ENCODE peak calls at places on chromosomes 4 and X, in ten cellular contexts. U is endodermal cell, X is mammary epithelial cell, J is left ventricle myocardium inferior, P is ovary, H is tibial nerve, N is OCI-LY7, S is mesenchymal stem cell, F is thyroid gland, Z is heart left ventricle. K is an unnamed sample. For H3K4me1, the result is how much of the 10 kb centered on the place peaks cover.

GRCh38 chr4:40199999-40200880 is 3.4 kb downstream of the RHOH start:
- DNase-seq in U (no peak), X (peak), J (no peak), P (no peak), H (no peak), N (peak), S (peak), F (no peak), Z (no peak), K (peak)

GRCh38 chrX:39984191-39984956 is 113.4 kb downstream of the BCOR start:
- DNase-seq in U (no peak), X (peak), J (no peak), P (peak), H (no peak), N (no peak), S (no peak), F (no peak), Z (no peak), K (peak)

GRCh38 chrX:54208531-54208930 is 25.5 kb upstream of the FAM120C start:
- DNase-seq in U (no peak), X (peak), J (no peak), P (no peak), H (no peak), N (no peak), S (no peak), F (no peak), Z (no peak), K (peak)

GRCh38 chr4:116055857-116056827 is 942.7 kb upstream of the NDST4 start:
- DNase-seq in U (no peak), X (peak), J (no peak), P (no peak), H (no peak), N (peak), S (peak), F (no peak), Z (no peak), K (peak)

GRCh38 chrX:68183612-68184214 is 249.6 kb downstream of the OPHN1 start:
- DNase-seq in U (no peak), X (no peak), J (no peak), P (no peak), H (no peak), N (no peak), S (peak), F (no peak), Z (no peak), K (peak)

GRCh38 chr4:41375561-41375960 is 118.8 kb downstream of the UCHL1 start:
- DNase-seq in U (no peak), X (no peak), J (no peak), P (no peak), H (no peak), N (no peak), S (no peak), F (peak), Z (no peak), K (no peak)

GRCh38 chr4:160180206-160180605 is 1077.3 kb downstream of the RAPGEF2 start:
- DNase-seq in U (no peak), X (peak), J (no peak), P (no peak), H (no peak), N (no peak), S (peak), F (no peak), Z (no peak), K (peak)

GRCh38 chr4:66562276-66562806 is 892.1 kb upstream of the EPHA5 start:
- DNase-seq in U (no peak), X (peak), J (no peak), P (no peak), H (no peak), N (no peak), S (no peak), F (no peak), Z (no peak), K (peak)

GRCh38 chr4:83266689-83267088 is 17.9 kb downstream of the COQ2 start:
- DNase-seq in U (no peak), X (no peak), J (no peak), P (no peak), H (no peak), N (peak), S (no peak), F (no peak), Z (no peak), K (peak)

GRCh38 chrX:13254076-13254785 is 65.6 kb downstream of the ATXN3L start:
- DNase-seq in U (no peak), X (peak), J (no peak), P (no peak), H (no peak), N (peak), S (peak), F (peak), Z (no peak), K (peak)

GRCh38 chr4:53463340-53463739 is 85.9 kb downstream of the FIP1L1 start:
- DNase-seq in U (no peak), X (no peak), J (no peak), P (no peak), H (no peak), N (no peak), S (no peak), F (no peak), Z (no peak), K (no peak)

GRCh38 chrX:24026403-24026801 is 584 bp downstream of the KLHL15 start:
- DNase-seq in U (peak), X (no peak), J (no peak), P (no peak), H (no peak), N (peak), S (peak), F (no peak), Z (no peak), K (peak)
- H3K4me3 ChIP-seq in U (peak), X (peak), J (peak), P (peak), H (peak), N (peak), S (no peak), F (no peak), Z (peak), K (peak)

GRCh38 chr4:153576443-153576774 is 107.7 kb upstream of the TLR2 start:
- DNase-seq in U (no peak), X (no peak), J (no peak), P (no peak), H (no peak), N (no peak), S (no peak), F (no peak), Z (no peak), K (no peak)

GRCh38 chr4:153572609-153573008 is 106.4 kb downstream of the TMEM131L start:
- DNase-seq in U (no peak), X (no peak), J (no peak), P (no peak), H (no peak), N (no peak), S (no peak), F (no peak), Z (no peak), K (no peak)

GRCh38 chr4:153573221-153573620 is 107.1 kb downstream of the TMEM131L start:
- DNase-seq in U (no peak), X (no peak), J (peak), P (no peak), H (no peak), N (no peak), S (no peak), F (no peak), Z (peak), K (no peak)

GRCh38 chr4:153577053-153577452 is 107.0 kb upstream of the TLR2 start:
- DNase-seq in U (no peak), X (no peak), J (no peak), P (no peak), H (no peak), N (no peak), S (no peak), F (peak), Z (no peak), K (no peak)

DNA sequence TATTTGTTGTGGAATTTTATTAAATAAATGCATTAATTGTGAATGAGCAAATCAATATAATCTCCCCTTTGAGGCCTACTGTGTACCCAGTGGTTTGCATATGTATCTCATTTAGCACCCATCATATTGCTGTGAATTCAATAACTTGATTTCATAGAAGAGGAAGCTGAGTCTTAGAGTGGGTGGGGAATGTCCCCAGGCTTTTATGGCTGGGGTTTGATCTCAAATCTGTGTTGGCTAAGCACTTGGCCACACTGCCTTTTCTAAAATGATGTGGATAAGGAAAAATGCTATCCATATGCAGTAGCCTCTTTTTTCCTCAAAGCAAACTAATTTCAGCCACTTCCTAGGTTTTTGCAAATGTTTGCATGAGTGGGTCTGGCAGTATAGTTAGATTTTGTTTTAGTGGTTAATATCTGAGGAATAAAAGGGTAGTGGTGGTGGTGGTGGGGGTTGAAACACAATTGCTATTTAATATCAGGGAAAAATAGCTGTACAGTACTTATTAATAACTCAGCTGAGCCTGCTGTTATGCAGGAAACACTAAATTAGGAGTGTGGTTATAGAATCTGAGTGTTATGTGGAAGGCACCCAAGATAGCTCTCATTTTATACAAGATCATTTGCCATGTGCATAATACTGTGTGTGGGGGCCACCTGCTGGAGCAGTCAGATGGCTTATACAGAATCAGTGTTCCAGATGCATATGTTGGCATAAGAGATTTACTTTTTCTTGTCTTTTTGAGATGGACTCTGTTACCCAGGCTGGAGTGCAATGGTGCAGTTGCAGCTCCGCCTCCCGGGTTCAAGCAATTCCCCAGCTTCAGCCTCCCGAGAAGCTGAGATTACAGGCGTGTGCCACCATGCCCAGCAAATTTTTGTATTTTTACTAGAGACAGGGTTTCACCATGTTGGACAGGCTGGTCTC is 108.0 kb downstream of the TMEM131L start:
- DNase-seq in U (no peak), X (peak), J (peak), P (peak), H (peak), N (peak), S (peak), F (peak), Z (peak), K (peak)
- H3K4me1 ChIP-seq in U (under half), X (under half), J (half or more), P (under half), H (under half), N (half or more), S (under half), F (under half), Z (under half), K (under half)

DNA sequence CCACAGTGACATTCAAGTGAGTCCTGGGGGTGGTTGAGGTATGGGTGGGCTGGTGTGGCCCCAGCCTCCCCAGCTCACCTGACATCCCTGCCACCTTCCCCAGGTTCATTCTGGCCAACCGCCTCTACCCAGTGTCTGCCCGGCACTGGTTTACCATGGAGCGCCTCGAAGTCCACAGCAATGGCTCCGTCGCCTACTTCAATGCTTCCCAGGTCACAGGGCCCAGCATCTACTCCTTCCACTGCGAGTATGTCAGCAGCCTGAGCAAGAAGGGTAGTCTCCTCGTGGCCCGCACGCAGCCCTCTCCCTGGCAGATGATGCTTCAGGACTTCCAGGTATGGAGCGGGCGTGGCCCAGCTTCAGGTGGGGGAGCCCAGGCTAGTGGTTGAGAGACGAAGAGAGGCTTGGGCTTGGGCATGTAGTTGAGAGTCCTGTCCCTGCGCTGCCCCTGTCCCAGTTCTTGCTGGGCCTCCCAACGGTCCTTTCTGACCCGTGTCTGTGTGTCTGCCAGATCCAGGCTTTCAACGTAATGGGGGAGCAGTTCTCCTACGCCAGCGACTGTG is 1.7 kb upstream of the GDI1 start:
- DNase-seq in U (no peak), X (no peak), J (no peak), P (no peak), H (no peak), N (no peak), S (no peak), F (no peak), Z (no peak), K (no peak)
- H3K4me3 ChIP-seq in U (no peak), X (no peak), J (no peak), P (no peak), H (no peak), N (no peak), S (no peak), F (no peak), Z (no peak), K (no peak)

GRCh38 chr4:3484057-3484973 is 21.2 kb downstream of the DOK7 start:
- DNase-seq in U (no peak), X (peak), J (peak), P (no peak), H (no peak), N (no peak), S (no peak), F (peak), Z (peak), K (no peak)
- H3K4me1 ChIP-seq in U (under half), X (under half), J (half or more), P (under half), H (under half), N (under half), S (half or more), F (under half), Z (under half), K (under half)

GRCh38 chrX:153477458-153477857 is 7.1 kb upstream of the HAUS7 start:
- DNase-seq in U (no peak), X (no peak), J (no peak), P (no peak), H (no peak), N (no peak), S (no peak), F (no peak), Z (no peak), K (no peak)
- H3K4me3 ChIP-seq in U (no peak), X (no peak), J (no peak), P (no peak), H (no peak), N (no peak), S (no peak), F (no peak), Z (no peak), K (no peak)

DNA sequence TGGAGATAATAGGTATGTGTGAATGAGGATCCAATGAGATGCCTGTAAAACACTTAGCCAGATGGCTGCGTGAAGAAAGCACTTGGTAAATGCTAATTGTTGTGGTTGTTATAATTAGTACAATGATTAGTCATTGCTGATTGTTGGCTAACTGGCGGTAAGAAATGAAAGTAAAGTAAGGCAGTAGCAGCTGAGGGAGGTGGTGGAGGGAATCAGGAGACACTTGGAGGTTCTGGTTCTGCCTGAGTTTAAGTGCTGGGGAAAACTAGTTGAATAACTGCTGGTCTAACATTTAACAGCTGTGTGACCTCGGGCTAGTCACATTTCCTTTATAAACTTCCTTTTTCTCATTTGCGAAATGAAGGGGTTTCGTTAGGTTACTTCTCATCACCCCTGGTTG is 30.9 kb downstream of the CD38 start:
- DNase-seq in U (no peak), X (no peak), J (no peak), P (no peak), H (no peak), N (peak), S (peak), F (no peak), Z (no peak), K (no peak)
- H3K4me1 ChIP-seq in U (under half), X (under half), J (under half), P (under half), H (under half), N (half or more), S (under half), F (under half), Z (under half), K (under half)

DNA sequence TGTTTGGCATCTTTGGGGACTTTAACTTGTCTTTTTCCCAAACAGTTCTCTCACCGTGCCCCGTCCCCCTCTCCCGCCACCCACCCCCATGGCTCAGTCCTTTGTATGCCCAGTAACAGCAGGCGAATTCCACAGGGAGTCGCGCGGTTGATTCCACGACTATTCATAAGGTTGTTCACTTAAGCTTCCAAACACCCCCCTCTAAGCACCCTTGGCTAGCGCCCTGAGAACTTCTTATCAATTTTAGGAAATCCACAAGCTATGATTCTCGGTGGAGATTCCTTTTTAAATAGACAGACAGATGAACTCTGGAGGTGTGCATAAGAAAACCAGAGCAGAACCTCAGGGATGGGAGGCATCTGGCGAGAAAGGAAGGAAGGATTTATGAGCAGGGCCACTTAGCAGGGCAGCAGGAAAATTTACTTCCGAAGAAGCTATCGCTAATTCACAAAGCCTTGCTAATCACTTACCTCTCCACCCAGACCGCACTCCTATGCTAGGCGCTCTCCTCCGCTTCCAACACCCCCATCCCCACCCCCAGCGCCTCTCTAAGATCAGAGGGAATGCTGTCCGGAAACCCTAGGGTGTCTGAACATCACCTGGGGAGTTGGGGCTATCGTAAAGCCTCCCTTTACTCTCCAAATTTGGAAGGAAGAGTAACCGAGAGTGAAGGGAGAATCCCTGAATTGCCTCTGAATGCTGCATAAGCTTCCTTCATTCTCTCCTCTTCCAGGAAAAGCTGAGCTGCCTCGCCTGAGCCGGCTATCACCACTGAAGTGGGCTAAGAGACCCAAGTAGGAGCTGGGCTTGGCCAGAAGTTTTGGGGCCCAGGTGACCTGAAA is 1.7 kb downstream of the UNC5C start:
- DNase-seq in U (peak), X (peak), J (no peak), P (no peak), H (no peak), N (no peak), S (no peak), F (peak), Z (no peak), K (no peak)
- H3K4me3 ChIP-seq in U (peak), X (peak), J (peak), P (peak), H (peak), N (no peak), S (peak), F (peak), Z (peak), K (peak)

GRCh38 chrX:45775462-45775861 is 574.8 kb upstream of the DIPK2B start:
- DNase-seq in U (no peak), X (peak), J (no peak), P (no peak), H (no peak), N (no peak), S (peak), F (no peak), Z (no peak), K (peak)
- H3K4me1 ChIP-seq in U (under half), X (half or more), J (under half), P (under half), H (under half), N (under half), S (under half), F (under half), Z (under half), K (under half)

DNA sequence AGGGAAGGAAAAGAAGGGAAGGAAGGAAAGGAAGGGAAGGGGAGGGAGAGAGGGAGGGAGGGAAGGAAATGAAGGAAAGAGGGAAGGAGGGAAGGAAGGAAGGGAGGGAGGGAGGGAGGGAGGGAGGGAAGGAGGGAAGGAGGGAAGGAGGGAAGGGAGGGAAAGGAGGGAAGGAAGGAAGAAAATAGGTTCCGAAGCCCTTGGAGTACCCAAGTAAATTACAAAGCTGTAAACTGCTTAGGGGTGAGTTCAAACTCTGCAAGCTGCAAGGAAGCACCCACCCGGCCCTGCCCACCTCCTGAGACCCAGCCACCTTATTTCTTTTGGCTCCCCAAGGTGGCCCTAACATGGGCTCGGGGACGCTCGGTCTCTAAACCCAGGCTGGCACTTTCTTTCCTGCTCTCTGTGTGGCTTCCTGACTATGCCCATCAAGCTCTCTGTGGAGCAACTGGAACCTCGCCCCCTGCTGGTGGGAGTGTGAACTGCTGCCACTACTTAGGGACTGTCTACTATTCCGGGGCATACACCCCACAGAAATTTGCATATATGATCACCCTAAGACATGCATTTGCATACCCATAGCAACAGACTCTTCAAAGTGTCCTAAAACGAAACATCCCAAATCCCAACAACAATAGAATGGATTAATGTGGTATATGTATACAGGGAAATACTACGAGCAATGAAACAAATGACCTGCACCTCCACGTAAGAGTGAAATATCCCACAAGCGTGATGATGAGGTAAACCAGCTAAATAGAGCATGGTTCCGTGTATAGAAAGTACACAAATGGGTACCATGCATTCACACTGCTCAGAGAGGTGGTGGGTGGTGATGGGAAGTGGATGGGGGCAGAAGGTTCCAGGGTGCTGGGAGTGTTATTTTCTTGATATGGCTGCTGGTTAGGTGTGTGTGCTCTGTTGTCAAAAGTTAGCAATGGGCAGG is 151.7 kb upstream of the TBL1X start:
- DNase-seq in U (peak), X (no peak), J (peak), P (peak), H (peak), N (peak), S (no peak), F (peak), Z (peak), K (no peak)
- H3K4me3 ChIP-seq in U (no peak), X (no peak), J (no peak), P (no peak), H (no peak), N (no peak), S (no peak), F (no peak), Z (no peak), K (no peak)